ENCODE peak calls at places on chromosomes 3 and 15, in nine cellular contexts. One of them, this sample, is unnamed.

GRCh38 chr3:185912512-185912911 is 25.3 kb downstream of the TRA2B start:
- DNase-seq in MCF 10A: no peak
- DNase-seq in left colon: no peak
- DNase-seq in lung: no peak
- DNase-seq in endothelial cell: no peak
- DNase-seq in activated CD4-positive, alpha-beta T cell treated with anti-CD3 and anti-CD28 coated beads, Interleukin-2, amount 10 ng/mL, durations not matched to agents 7 days and 5 days: no peak
- DNase-seq in GM12864: no peak
- DNase-seq in mesendoderm: no peak
- DNase-seq in stimulated activated naive CD8-positive, alpha-beta T cell treated with anti-CD3 and anti-CD28 coated beads, Interleukin-15, Interleukin-2, amounts not matched to agents 100 U/mL and 50 U/mL, for 24 hours: no peak
- DNase-seq in this sample: no peak

GRCh38 chr15:40252438-40253178 is 13.7 kb downstream of the PAK6 start:
- DNase-seq in MCF 10A: no peak
- DNase-seq in left colon: peak; percentile 59
- DNase-seq in lung: peak; percentile 62
- DNase-seq in endothelial cell: no peak
- DNase-seq in activated CD4-positive, alpha-beta T cell treated with anti-CD3 and anti-CD28 coated beads, Interleukin-2, amount 10 ng/mL, durations not matched to agents 7 days and 5 days: no peak
- DNase-seq in GM12864: no peak
- DNase-seq in mesendoderm: no peak
- DNase-seq in stimulated activated naive CD8-positive, alpha-beta T cell treated with anti-CD3 and anti-CD28 coated beads, Interleukin-15, Interleukin-2, amounts not matched to agents 100 U/mL and 50 U/mL, for 24 hours: peak; percentile 16
- DNase-seq in this sample: peak; percentile 29

GRCh38 chr3:39106281-39107055 is 959 bp downstream of the GORASP1 start:
- DNase-seq in MCF 10A: no peak
- DNase-seq in left colon: no peak
- DNase-seq in lung: no peak
- DNase-seq in endothelial cell: no peak
- DNase-seq in activated CD4-positive, alpha-beta T cell treated with anti-CD3 and anti-CD28 coated beads, Interleukin-2, amount 10 ng/mL, durations not matched to agents 7 days and 5 days: no peak
- DNase-seq in GM12864: no peak
- DNase-seq in mesendoderm: peak; percentile 67
- DNase-seq in stimulated activated naive CD8-positive, alpha-beta T cell treated with anti-CD3 and anti-CD28 coated beads, Interleukin-15, Interleukin-2, amounts not matched to agents 100 U/mL and 50 U/mL, for 24 hours: no peak
- DNase-seq in this sample: no peak

GRCh38 chr15:94493176-94493575 is 261.8 kb downstream of the MCTP2 start:
- DNase-seq in MCF 10A: no peak
- DNase-seq in left colon: no peak
- DNase-seq in lung: no peak
- DNase-seq in endothelial cell: no peak
- DNase-seq in activated CD4-positive, alpha-beta T cell treated with anti-CD3 and anti-CD28 coated beads, Interleukin-2, amount 10 ng/mL, durations not matched to agents 7 days and 5 days: no peak
- DNase-seq in GM12864: no peak
- DNase-seq in mesendoderm: no peak
- DNase-seq in stimulated activated naive CD8-positive, alpha-beta T cell treated with anti-CD3 and anti-CD28 coated beads, Interleukin-15, Interleukin-2, amounts not matched to agents 100 U/mL and 50 U/mL, for 24 hours: no peak
- DNase-seq in this sample: no peak

GRCh38 chr3:139839034-139839433 is 96.0 kb upstream of the CLSTN2 start:
- DNase-seq in MCF 10A: no peak
- DNase-seq in left colon: no peak
- DNase-seq in lung: no peak
- DNase-seq in endothelial cell: no peak
- DNase-seq in activated CD4-positive, alpha-beta T cell treated with anti-CD3 and anti-CD28 coated beads, Interleukin-2, amount 10 ng/mL, durations not matched to agents 7 days and 5 days: no peak
- DNase-seq in GM12864: no peak
- DNase-seq in mesendoderm: no peak
- DNase-seq in stimulated activated naive CD8-positive, alpha-beta T cell treated with anti-CD3 and anti-CD28 coated beads, Interleukin-15, Interleukin-2, amounts not matched to agents 100 U/mL and 50 U/mL, for 24 hours: no peak
- DNase-seq in this sample: no peak

GRCh38 chr3:104359546-104359945 is 1007.2 kb upstream of the ALCAM start:
- DNase-seq in MCF 10A: peak; percentile 18
- DNase-seq in left colon: no peak
- DNase-seq in lung: no peak
- DNase-seq in endothelial cell: no peak
- DNase-seq in activated CD4-positive, alpha-beta T cell treated with anti-CD3 and anti-CD28 coated beads, Interleukin-2, amount 10 ng/mL, durations not matched to agents 7 days and 5 days: no peak
- DNase-seq in GM12864: no peak
- DNase-seq in mesendoderm: peak; percentile 72
- DNase-seq in stimulated activated naive CD8-positive, alpha-beta T cell treated with anti-CD3 and anti-CD28 coated beads, Interleukin-15, Interleukin-2, amounts not matched to agents 100 U/mL and 50 U/mL, for 24 hours: no peak
- DNase-seq in this sample: no peak

GRCh38 chr3:177385831-177386301 is 188.6 kb upstream of the TBL1XR1 start:
- DNase-seq in MCF 10A: peak; percentile 76
- DNase-seq in left colon: no peak
- DNase-seq in lung: no peak
- DNase-seq in endothelial cell: no peak
- DNase-seq in activated CD4-positive, alpha-beta T cell treated with anti-CD3 and anti-CD28 coated beads, Interleukin-2, amount 10 ng/mL, durations not matched to agents 7 days and 5 days: no peak
- DNase-seq in GM12864: no peak
- DNase-seq in mesendoderm: no peak
- DNase-seq in stimulated activated naive CD8-positive, alpha-beta T cell treated with anti-CD3 and anti-CD28 coated beads, Interleukin-15, Interleukin-2, amounts not matched to agents 100 U/mL and 50 U/mL, for 24 hours: no peak
- DNase-seq in this sample: no peak

GRCh38 chr3:67018789-67019525 is 20.9 kb downstream of the KBTBD8 start:
- DNase-seq in MCF 10A: no peak
- DNase-seq in left colon: no peak
- DNase-seq in lung: no peak
- DNase-seq in endothelial cell: no peak
- DNase-seq in activated CD4-positive, alpha-beta T cell treated with anti-CD3 and anti-CD28 coated beads, Interleukin-2, amount 10 ng/mL, durations not matched to agents 7 days and 5 days: no peak
- DNase-seq in GM12864: no peak
- DNase-seq in mesendoderm: no peak
- DNase-seq in stimulated activated naive CD8-positive, alpha-beta T cell treated with anti-CD3 and anti-CD28 coated beads, Interleukin-15, Interleukin-2, amounts not matched to agents 100 U/mL and 50 U/mL, for 24 hours: no peak
- DNase-seq in this sample: no peak

GRCh38 chr15:90584841-90585240 is 55.1 kb downstream of the CRTC3 start:
- DNase-seq in MCF 10A: no peak
- DNase-seq in left colon: no peak
- DNase-seq in lung: no peak
- DNase-seq in endothelial cell: no peak
- DNase-seq in activated CD4-positive, alpha-beta T cell treated with anti-CD3 and anti-CD28 coated beads, Interleukin-2, amount 10 ng/mL, durations not matched to agents 7 days and 5 days: no peak
- DNase-seq in GM12864: no peak
- DNase-seq in mesendoderm: no peak
- DNase-seq in stimulated activated naive CD8-positive, alpha-beta T cell treated with anti-CD3 and anti-CD28 coated beads, Interleukin-15, Interleukin-2, amounts not matched to agents 100 U/mL and 50 U/mL, for 24 hours: no peak
- DNase-seq in this sample: no peak

GRCh38 chr3:156816091-156816793 is 9.9 kb upstream of the LEKR1 start:
- DNase-seq in MCF 10A: peak; percentile 27
- DNase-seq in left colon: peak; percentile 55
- DNase-seq in lung: peak; percentile 32
- DNase-seq in endothelial cell: peak; percentile 35
- DNase-seq in activated CD4-positive, alpha-beta T cell treated with anti-CD3 and anti-CD28 coated beads, Interleukin-2, amount 10 ng/mL, durations not matched to agents 7 days and 5 days: peak; percentile 50
- DNase-seq in GM12864: no peak
- DNase-seq in mesendoderm: no peak
- DNase-seq in stimulated activated naive CD8-positive, alpha-beta T cell treated with anti-CD3 and anti-CD28 coated beads, Interleukin-15, Interleukin-2, amounts not matched to agents 100 U/mL and 50 U/mL, for 24 hours: peak; percentile 32
- DNase-seq in this sample: no peak

GRCh38 chr3:188950832-188951489 is 220.8 kb upstream of the TPRG1 start:
- DNase-seq in MCF 10A: peak; percentile 95
- DNase-seq in left colon: peak; percentile 46
- DNase-seq in lung: peak; percentile 71
- DNase-seq in endothelial cell: no peak
- DNase-seq in activated CD4-positive, alpha-beta T cell treated with anti-CD3 and anti-CD28 coated beads, Interleukin-2, amount 10 ng/mL, durations not matched to agents 7 days and 5 days: no peak
- DNase-seq in GM12864: no peak
- DNase-seq in mesendoderm: no peak
- DNase-seq in stimulated activated naive CD8-positive, alpha-beta T cell treated with anti-CD3 and anti-CD28 coated beads, Interleukin-15, Interleukin-2, amounts not matched to agents 100 U/mL and 50 U/mL, for 24 hours: peak; percentile 49
- DNase-seq in this sample: no peak

GRCh38 chr15:39095218-39095879 is 485.5 kb upstream of the THBS1 start:
- DNase-seq in MCF 10A: no peak
- DNase-seq in left colon: no peak
- DNase-seq in lung: no peak
- DNase-seq in endothelial cell: no peak
- DNase-seq in activated CD4-positive, alpha-beta T cell treated with anti-CD3 and anti-CD28 coated beads, Interleukin-2, amount 10 ng/mL, durations not matched to agents 7 days and 5 days: no peak
- DNase-seq in GM12864: no peak
- DNase-seq in mesendoderm: peak; percentile 63
- DNase-seq in stimulated activated naive CD8-positive, alpha-beta T cell treated with anti-CD3 and anti-CD28 coated beads, Interleukin-15, Interleukin-2, amounts not matched to agents 100 U/mL and 50 U/mL, for 24 hours: no peak
- DNase-seq in this sample: peak; percentile 32

GRCh38 chr3:58484049-58484721 is 7.7 kb upstream of the KCTD6 start:
- DNase-seq in MCF 10A: no peak
- DNase-seq in left colon: no peak
- DNase-seq in lung: no peak
- DNase-seq in endothelial cell: no peak
- DNase-seq in activated CD4-positive, alpha-beta T cell treated with anti-CD3 and anti-CD28 coated beads, Interleukin-2, amount 10 ng/mL, durations not matched to agents 7 days and 5 days: no peak
- DNase-seq in GM12864: no peak
- DNase-seq in mesendoderm: no peak
- DNase-seq in stimulated activated naive CD8-positive, alpha-beta T cell treated with anti-CD3 and anti-CD28 coated beads, Interleukin-15, Interleukin-2, amounts not matched to agents 100 U/mL and 50 U/mL, for 24 hours: no peak
- DNase-seq in this sample: no peak

GRCh38 chr3:57012847-57013246 is 47.6 kb upstream of the SPATA12 start:
- DNase-seq in MCF 10A: no peak
- DNase-seq in left colon: no peak
- DNase-seq in lung: no peak
- DNase-seq in endothelial cell: no peak
- DNase-seq in activated CD4-positive, alpha-beta T cell treated with anti-CD3 and anti-CD28 coated beads, Interleukin-2, amount 10 ng/mL, durations not matched to agents 7 days and 5 days: no peak
- DNase-seq in GM12864: no peak
- DNase-seq in mesendoderm: no peak
- DNase-seq in stimulated activated naive CD8-positive, alpha-beta T cell treated with anti-CD3 and anti-CD28 coated beads, Interleukin-15, Interleukin-2, amounts not matched to agents 100 U/mL and 50 U/mL, for 24 hours: no peak
- DNase-seq in this sample: no peak

GRCh38 chr3:151578495-151578894 is 117.6 kb upstream of the IGSF10 start:
- DNase-seq in MCF 10A: no peak
- DNase-seq in left colon: no peak
- DNase-seq in lung: no peak
- DNase-seq in endothelial cell: no peak
- DNase-seq in activated CD4-positive, alpha-beta T cell treated with anti-CD3 and anti-CD28 coated beads, Interleukin-2, amount 10 ng/mL, durations not matched to agents 7 days and 5 days: no peak
- DNase-seq in GM12864: no peak
- DNase-seq in mesendoderm: no peak
- DNase-seq in stimulated activated naive CD8-positive, alpha-beta T cell treated with anti-CD3 and anti-CD28 coated beads, Interleukin-15, Interleukin-2, amounts not matched to agents 100 U/mL and 50 U/mL, for 24 hours: no peak
- DNase-seq in this sample: no peak

GRCh38 chr15:60815321-60815720 is 336.4 kb upstream of the ICE2 start:
- DNase-seq in MCF 10A: no peak
- DNase-seq in left colon: no peak
- DNase-seq in lung: no peak
- DNase-seq in endothelial cell: no peak
- DNase-seq in activated CD4-positive, alpha-beta T cell treated with anti-CD3 and anti-CD28 coated beads, Interleukin-2, amount 10 ng/mL, durations not matched to agents 7 days and 5 days: no peak
- DNase-seq in GM12864: no peak
- DNase-seq in mesendoderm: no peak
- DNase-seq in stimulated activated naive CD8-positive, alpha-beta T cell treated with anti-CD3 and anti-CD28 coated beads, Interleukin-15, Interleukin-2, amounts not matched to agents 100 U/mL and 50 U/mL, for 24 hours: no peak
- DNase-seq in this sample: no peak

GRCh38 chr3:3200632-3201212 is 21.2 kb upstream of the CRBN start:
- DNase-seq in MCF 10A: peak; percentile 81
- DNase-seq in left colon: peak; percentile 9
- DNase-seq in lung: peak; percentile 34
- DNase-seq in endothelial cell: peak; percentile 38
- DNase-seq in activated CD4-positive, alpha-beta T cell treated with anti-CD3 and anti-CD28 coated beads, Interleukin-2, amount 10 ng/mL, durations not matched to agents 7 days and 5 days: peak; percentile 35
- DNase-seq in GM12864: peak; percentile 40
- DNase-seq in mesendoderm: peak; percentile 84
- DNase-seq in stimulated activated naive CD8-positive, alpha-beta T cell treated with anti-CD3 and anti-CD28 coated beads, Interleukin-15, Interleukin-2, amounts not matched to agents 100 U/mL and 50 U/mL, for 24 hours: no peak
- DNase-seq in this sample: peak; percentile 87

GRCh38 chr3:157248590-157249425 is 88.9 kb upstream of the CCNL1 start:
- DNase-seq in MCF 10A: peak; percentile 81
- DNase-seq in left colon: no peak
- DNase-seq in lung: no peak
- DNase-seq in endothelial cell: no peak
- DNase-seq in activated CD4-positive, alpha-beta T cell treated with anti-CD3 and anti-CD28 coated beads, Interleukin-2, amount 10 ng/mL, durations not matched to agents 7 days and 5 days: no peak
- DNase-seq in GM12864: no peak
- DNase-seq in mesendoderm: peak; percentile 77
- DNase-seq in stimulated activated naive CD8-positive, alpha-beta T cell treated with anti-CD3 and anti-CD28 coated beads, Interleukin-15, Interleukin-2, amounts not matched to agents 100 U/mL and 50 U/mL, for 24 hours: no peak
- DNase-seq in this sample: peak; percentile 57

GRCh38 chr15:87648278-87648677 is 608.3 kb downstream of the NTRK3 start:
- DNase-seq in MCF 10A: no peak
- DNase-seq in left colon: no peak
- DNase-seq in lung: no peak
- DNase-seq in endothelial cell: no peak
- DNase-seq in activated CD4-positive, alpha-beta T cell treated with anti-CD3 and anti-CD28 coated beads, Interleukin-2, amount 10 ng/mL, durations not matched to agents 7 days and 5 days: no peak
- DNase-seq in GM12864: no peak
- DNase-seq in mesendoderm: no peak
- DNase-seq in stimulated activated naive CD8-positive, alpha-beta T cell treated with anti-CD3 and anti-CD28 coated beads, Interleukin-15, Interleukin-2, amounts not matched to agents 100 U/mL and 50 U/mL, for 24 hours: no peak
- DNase-seq in this sample: no peak

GRCh38 chr3:55623786-55624185 is 136.7 kb upstream of the WNT5A start:
- DNase-seq in MCF 10A: peak; percentile 29
- DNase-seq in left colon: no peak
- DNase-seq in lung: no peak
- DNase-seq in endothelial cell: no peak
- DNase-seq in activated CD4-positive, alpha-beta T cell treated with anti-CD3 and anti-CD28 coated beads, Interleukin-2, amount 10 ng/mL, durations not matched to agents 7 days and 5 days: no peak
- DNase-seq in GM12864: no peak
- DNase-seq in mesendoderm: no peak
- DNase-seq in stimulated activated naive CD8-positive, alpha-beta T cell treated with anti-CD3 and anti-CD28 coated beads, Interleukin-15, Interleukin-2, amounts not matched to agents 100 U/mL and 50 U/mL, for 24 hours: no peak
- DNase-seq in this sample: no peak

GRCh38 chr3:133401374-133402135 is 1.7 kb downstream of the BFSP2 start:
- DNase-seq in MCF 10A: no peak
- DNase-seq in left colon: no peak
- DNase-seq in lung: no peak
- DNase-seq in endothelial cell: no peak
- DNase-seq in activated CD4-positive, alpha-beta T cell treated with anti-CD3 and anti-CD28 coated beads, Interleukin-2, amount 10 ng/mL, durations not matched to agents 7 days and 5 days: no peak
- DNase-seq in GM12864: no peak
- DNase-seq in mesendoderm: no peak
- DNase-seq in stimulated activated naive CD8-positive, alpha-beta T cell treated with anti-CD3 and anti-CD28 coated beads, Interleukin-15, Interleukin-2, amounts not matched to agents 100 U/mL and 50 U/mL, for 24 hours: no peak
- DNase-seq in this sample: no peak

GRCh38 chr3:37144806-37145205 is 29.6 kb downstream of the LRRFIP2 start:
- DNase-seq in MCF 10A: no peak
- DNase-seq in left colon: no peak
- DNase-seq in lung: no peak
- DNase-seq in endothelial cell: no peak
- DNase-seq in activated CD4-positive, alpha-beta T cell treated with anti-CD3 and anti-CD28 coated beads, Interleukin-2, amount 10 ng/mL, durations not matched to agents 7 days and 5 days: no peak
- DNase-seq in GM12864: no peak
- DNase-seq in mesendoderm: peak; percentile 16
- DNase-seq in stimulated activated naive CD8-positive, alpha-beta T cell treated with anti-CD3 and anti-CD28 coated beads, Interleukin-15, Interleukin-2, amounts not matched to agents 100 U/mL and 50 U/mL, for 24 hours: no peak
- DNase-seq in this sample: no peak

GRCh38 chr3:190697901-190698300 is 164.6 kb downstream of the GMNC start:
- DNase-seq in MCF 10A: peak; percentile 60
- DNase-seq in left colon: no peak
- DNase-seq in lung: no peak
- DNase-seq in endothelial cell: no peak
- DNase-seq in activated CD4-positive, alpha-beta T cell treated with anti-CD3 and anti-CD28 coated beads, Interleukin-2, amount 10 ng/mL, durations not matched to agents 7 days and 5 days: no peak
- DNase-seq in GM12864: no peak
- DNase-seq in mesendoderm: no peak
- DNase-seq in stimulated activated naive CD8-positive, alpha-beta T cell treated with anti-CD3 and anti-CD28 coated beads, Interleukin-15, Interleukin-2, amounts not matched to agents 100 U/mL and 50 U/mL, for 24 hours: no peak
- DNase-seq in this sample: no peak

GRCh38 chr3:123286308-123287023 is 84.7 kb downstream of the SEC22A start:
- DNase-seq in MCF 10A: peak; percentile 73
- DNase-seq in left colon: peak; percentile 37
- DNase-seq in lung: peak; percentile 29
- DNase-seq in endothelial cell: peak; percentile 78
- DNase-seq in activated CD4-positive, alpha-beta T cell treated with anti-CD3 and anti-CD28 coated beads, Interleukin-2, amount 10 ng/mL, durations not matched to agents 7 days and 5 days: peak; percentile 68
- DNase-seq in GM12864: peak; percentile 8
- DNase-seq in mesendoderm: peak; percentile 88
- DNase-seq in stimulated activated naive CD8-positive, alpha-beta T cell treated with anti-CD3 and anti-CD28 coated beads, Interleukin-15, Interleukin-2, amounts not matched to agents 100 U/mL and 50 U/mL, for 24 hours: peak; percentile 41
- DNase-seq in this sample: peak; percentile 53

GRCh38 chr3:24722106-24722505 is 227.5 kb upstream of the THRB start:
- DNase-seq in MCF 10A: no peak
- DNase-seq in left colon: no peak
- DNase-seq in lung: no peak
- DNase-seq in endothelial cell: no peak
- DNase-seq in activated CD4-positive, alpha-beta T cell treated with anti-CD3 and anti-CD28 coated beads, Interleukin-2, amount 10 ng/mL, durations not matched to agents 7 days and 5 days: no peak
- DNase-seq in GM12864: no peak
- DNase-seq in mesendoderm: no peak
- DNase-seq in stimulated activated naive CD8-positive, alpha-beta T cell treated with anti-CD3 and anti-CD28 coated beads, Interleukin-15, Interleukin-2, amounts not matched to agents 100 U/mL and 50 U/mL, for 24 hours: no peak
- DNase-seq in this sample: no peak

GRCh38 chr15:83446904-83447708 is at the start of gene SH3GL3:
- DNase-seq in MCF 10A: peak; percentile 82
- DNase-seq in left colon: peak; percentile 62
- DNase-seq in lung: peak; percentile 84
- DNase-seq in endothelial cell: peak; percentile 74
- DNase-seq in activated CD4-positive, alpha-beta T cell treated with anti-CD3 and anti-CD28 coated beads, Interleukin-2, amount 10 ng/mL, durations not matched to agents 7 days and 5 days: peak; percentile 73
- DNase-seq in GM12864: no peak
- DNase-seq in mesendoderm: peak; percentile 96
- DNase-seq in stimulated activated naive CD8-positive, alpha-beta T cell treated with anti-CD3 and anti-CD28 coated beads, Interleukin-15, Interleukin-2, amounts not matched to agents 100 U/mL and 50 U/mL, for 24 hours: peak; percentile 59
- DNase-seq in this sample: peak; percentile 63

GRCh38 chr15:57429098-57429497 is 52.8 kb downstream of the CGNL1 start:
- DNase-seq in MCF 10A: no peak
- DNase-seq in left colon: no peak
- DNase-seq in lung: no peak
- DNase-seq in endothelial cell: no peak
- DNase-seq in activated CD4-positive, alpha-beta T cell treated with anti-CD3 and anti-CD28 coated beads, Interleukin-2, amount 10 ng/mL, durations not matched to agents 7 days and 5 days: no peak
- DNase-seq in GM12864: no peak
- DNase-seq in mesendoderm: no peak
- DNase-seq in stimulated activated naive CD8-positive, alpha-beta T cell treated with anti-CD3 and anti-CD28 coated beads, Interleukin-15, Interleukin-2, amounts not matched to agents 100 U/mL and 50 U/mL, for 24 hours: no peak
- DNase-seq in this sample: no peak

GRCh38 chr15:73341886-73342600 is 26.7 kb downstream of the HCN4 start:
- DNase-seq in MCF 10A: peak; percentile 17
- DNase-seq in left colon: no peak
- DNase-seq in lung: no peak
- DNase-seq in endothelial cell: no peak
- DNase-seq in activated CD4-positive, alpha-beta T cell treated with anti-CD3 and anti-CD28 coated beads, Interleukin-2, amount 10 ng/mL, durations not matched to agents 7 days and 5 days: no peak
- DNase-seq in GM12864: no peak
- DNase-seq in mesendoderm: no peak
- DNase-seq in stimulated activated naive CD8-positive, alpha-beta T cell treated with anti-CD3 and anti-CD28 coated beads, Interleukin-15, Interleukin-2, amounts not matched to agents 100 U/mL and 50 U/mL, for 24 hours: no peak
- DNase-seq in this sample: no peak

GRCh38 chr3:14988988-14989394 is 41.6 kb downstream of the NR2C2 start:
- DNase-seq in MCF 10A: no peak
- DNase-seq in left colon: no peak
- DNase-seq in lung: no peak
- DNase-seq in endothelial cell: no peak
- DNase-seq in activated CD4-positive, alpha-beta T cell treated with anti-CD3 and anti-CD28 coated beads, Interleukin-2, amount 10 ng/mL, durations not matched to agents 7 days and 5 days: peak; percentile 29
- DNase-seq in GM12864: peak; percentile 88
- DNase-seq in mesendoderm: peak; percentile 92
- DNase-seq in stimulated activated naive CD8-positive, alpha-beta T cell treated with anti-CD3 and anti-CD28 coated beads, Interleukin-15, Interleukin-2, amounts not matched to agents 100 U/mL and 50 U/mL, for 24 hours: peak; percentile 39
- DNase-seq in this sample: peak; percentile 98

GRCh38 chr3:29705906-29706507 is 425.1 kb downstream of the RBMS3 start:
- DNase-seq in MCF 10A: no peak
- DNase-seq in left colon: no peak
- DNase-seq in lung: no peak
- DNase-seq in endothelial cell: no peak
- DNase-seq in activated CD4-positive, alpha-beta T cell treated with anti-CD3 and anti-CD28 coated beads, Interleukin-2, amount 10 ng/mL, durations not matched to agents 7 days and 5 days: no peak
- DNase-seq in GM12864: no peak
- DNase-seq in mesendoderm: no peak
- DNase-seq in stimulated activated naive CD8-positive, alpha-beta T cell treated with anti-CD3 and anti-CD28 coated beads, Interleukin-15, Interleukin-2, amounts not matched to agents 100 U/mL and 50 U/mL, for 24 hours: no peak
- DNase-seq in this sample: no peak

GRCh38 chr3:126567696-126568438 is 9.1 kb upstream of the C3orf22 start:
- DNase-seq in MCF 10A: peak; percentile 9
- DNase-seq in left colon: no peak
- DNase-seq in lung: peak; percentile 14
- DNase-seq in endothelial cell: no peak
- DNase-seq in activated CD4-positive, alpha-beta T cell treated with anti-CD3 and anti-CD28 coated beads, Interleukin-2, amount 10 ng/mL, durations not matched to agents 7 days and 5 days: no peak
- DNase-seq in GM12864: no peak
- DNase-seq in mesendoderm: peak; percentile 42
- DNase-seq in stimulated activated naive CD8-positive, alpha-beta T cell treated with anti-CD3 and anti-CD28 coated beads, Interleukin-15, Interleukin-2, amounts not matched to agents 100 U/mL and 50 U/mL, for 24 hours: no peak
- DNase-seq in this sample: no peak

This sample was measured in MM.1S.